ENCODE peak calls at places on chromosomes 2 and 18, in five cellular contexts. K is transverse colon, A is foreskin keratinocyte, J is DND-41, R is psoas muscle. Q is an unnamed sample.

GRCh38 chr2:54502731-54503130 is 46.6 kb downstream of the SPTBN1 start:
- DNase-seq in K (no peak), A (no peak), J (no peak), R (no peak), Q (no peak)

GRCh38 chr2:238163494-238164198 is 4.9 kb downstream of the ERFE start:
- DNase-seq in K (no peak), A (no peak), J (no peak), R (peak; percentile 23), Q (no peak)

GRCh38 chr2:112811841-112812306 is 24.7 kb downstream of the IL1B start:
- DNase-seq in K (no peak), A (peak; percentile 97), J (no peak), R (no peak), Q (peak; percentile 97)

GRCh38 chr2:95021847-95022246 is 3.7 kb upstream of the MAL start:
- DNase-seq in K (no peak), A (no peak), J (no peak), R (no peak), Q (no peak)

GRCh38 chr2:69483696-69484095 is 46.5 kb upstream of the NFU1 start:
- DNase-seq in K (no peak), A (no peak), J (no peak), R (no peak), Q (no peak)

GRCh38 chr2:212595036-212595654 is 56.5 kb upstream of the ERBB4 start:
- DNase-seq in K (no peak), A (peak; percentile 35), J (no peak), R (no peak), Q (peak; percentile 71)

GRCh38 chr2:199019898-199020507 is 437.7 kb downstream of the SATB2 start:
- DNase-seq in K (no peak), A (no peak), J (no peak), R (no peak), Q (peak; percentile 25)

GRCh38 chr2:2731101-2731850 is 400.2 kb upstream of the MYT1L start:
- DNase-seq in K (no peak), A (no peak), J (no peak), R (no peak), Q (no peak)

GRCh38 chr2:200408428-200409311 is 101.2 kb downstream of the KCTD18 start:
- DNase-seq in K (peak; percentile 47), A (peak; percentile 58), J (no peak), R (no peak), Q (peak; percentile 69)

GRCh38 chr18:59200787-59201186 is 19.2 kb upstream of the GRP start:
- DNase-seq in K (no peak), A (no peak), J (no peak), R (no peak), Q (no peak)
- TF ChIP-seq CTCF in K (no peak), A (peak; percentile 47), J (no peak), R (no peak), Q (no peak)

GRCh38 chr2:223920109-223920508 is 25.0 kb downstream of the WDFY1 start:
- DNase-seq in K (no peak), A (no peak), J (no peak), R (no peak), Q (no peak)
- TF ChIP-seq CTCF in K (no peak), A (no peak), J (no peak), R (no peak), Q (peak; percentile 12)

GRCh38 chr2:225177098-225177497 is 134.8 kb upstream of the DOCK10 start:
- DNase-seq in K (no peak), A (peak; percentile 68), J (no peak), R (no peak), Q (peak; percentile 76)
- TF ChIP-seq CTCF in K (no peak), A (peak; percentile 42), J (no peak), R (no peak), Q (no peak)

GRCh38 chr18:27298215-27298804 is 113.2 kb upstream of the CHST9 start:
- DNase-seq in K (no peak), A (no peak), J (no peak), R (no peak), Q (peak; percentile 44)
- TF ChIP-seq CTCF in K (peak; percentile 10), A (peak; percentile 64), J (peak; percentile 47), R (peak; percentile 18), Q (peak; percentile 67)

GRCh38 chr2:105889046-105889445 is 144.3 kb downstream of the NCK2 start:
- DNase-seq in K (no peak), A (no peak), J (no peak), R (no peak), Q (no peak)

GRCh38 chr2:105890856-105891255 is 146.1 kb downstream of the NCK2 start:
- DNase-seq in K (no peak), A (no peak), J (no peak), R (no peak), Q (no peak)

GRCh38 chr2:105887246-105887645 is 142.5 kb downstream of the NCK2 start:
- DNase-seq in K (no peak), A (no peak), J (no peak), R (no peak), Q (no peak)

GRCh38 chr2:105886680-105887079 is 142.0 kb downstream of the NCK2 start:
- DNase-seq in K (no peak), A (no peak), J (no peak), R (no peak), Q (no peak)

GRCh38 chr2:105888625-105889024 is 143.9 kb downstream of the NCK2 start:
- DNase-seq in K (no peak), A (no peak), J (peak; percentile 17), R (no peak), Q (peak; percentile 29)
- TF ChIP-seq CTCF in K (no peak), A (peak; percentile 45), J (peak; percentile 53), R (no peak), Q (no peak)

GRCh38 chr2:189024861-189025618 is 50.9 kb downstream of the COL3A1 start:
- DNase-seq in K (no peak), A (no peak), J (no peak), R (no peak), Q (peak; percentile 7)
- TF ChIP-seq CTCF in K (no peak), A (peak; percentile 57), J (peak; percentile 38), R (peak; percentile 17), Q (peak; percentile 44)

GRCh38 chr2:26235089-26235488 is 9.3 kb downstream of the HADHA start:
- DNase-seq in K (no peak), A (no peak), J (no peak), R (no peak), Q (peak; percentile 23)
- TF ChIP-seq CTCF in K (no peak), A (peak; percentile 58), J (peak; percentile 35), R (peak; percentile 37), Q (peak; percentile 42)

DNA sequence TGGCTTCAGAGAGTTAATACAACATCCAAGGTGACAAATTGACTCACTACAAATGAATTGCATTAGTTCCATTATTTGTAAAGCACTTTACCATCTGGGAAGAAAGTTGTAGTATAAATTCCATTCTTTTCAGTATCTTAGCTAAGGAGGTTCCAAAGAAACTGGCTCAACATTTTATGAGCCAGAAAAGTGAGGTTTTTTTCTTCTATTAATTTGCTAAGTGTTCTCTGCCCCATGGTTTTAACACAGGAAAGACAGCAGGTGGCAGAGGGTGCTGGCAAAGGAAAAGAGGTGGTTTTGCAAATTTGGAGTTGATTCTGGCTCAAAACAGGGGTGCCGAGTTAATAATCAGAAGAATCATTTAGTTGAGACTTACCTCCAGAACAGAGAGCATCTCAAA is 410.1 kb downstream of the MTX2 start:
- DNase-seq in K (no peak), A (no peak), J (no peak), R (no peak), Q (no peak)
- TF ChIP-seq CTCF in K (no peak), A (no peak), J (no peak), R (no peak), Q (no peak)